ENCODE peak calls at places on chromosomes 4 and X, in nine cellular contexts. W is neural progenitor cell, N is GM13976, D is astrocyte of the cerebellum, P is HFF-Myc, H is right atrium auricular region, X is esophagus squamous epithelium, K is progenitor cell of endocrine pancreas, I is chondrocyte. J is an unnamed sample.
A peak's percentile ranks its signal among the peaks of the same experiment; 100 is the strongest.

GRCh38 chrX:103309860-103310591 is 764 bp downstream of the BEX2 start:
- DNase-seq in W (peak; percentile 28), N (no peak), D (no peak), P (no peak), H (no peak), X (no peak), K (no peak), I (no peak), J (peak; percentile 67)

GRCh38 chrX:30488092-30488491 is 89.5 kb downstream of the TASL start:
- DNase-seq in W (peak; percentile 2), N (peak; percentile 27), D (no peak), P (no peak), H (no peak), X (no peak), K (no peak), I (no peak), J (no peak)

GRCh38 chrX:37854148-37854547 is 6.8 kb upstream of the DYNLT3 start:
- DNase-seq in W (no peak), N (no peak), D (no peak), P (no peak), H (no peak), X (no peak), K (no peak), I (no peak), J (no peak)

GRCh38 chrX:71191253-71191652 is 31.8 kb upstream of the GJB1 start:
- DNase-seq in W (no peak), N (no peak), D (no peak), P (no peak), H (no peak), X (no peak), K (no peak), I (no peak), J (no peak)

GRCh38 chr4:165439344-165439743 is 60.5 kb downstream of the CPE start:
- DNase-seq in W (no peak), N (no peak), D (no peak), P (no peak), H (no peak), X (no peak), K (no peak), I (no peak), J (no peak)

GRCh38 chr4:165612936-165613335 is 234.1 kb downstream of the CPE start:
- DNase-seq in W (no peak), N (no peak), D (no peak), P (no peak), H (no peak), X (no peak), K (no peak), I (no peak), J (peak; percentile 73)

GRCh38 chr4:149518471-149518870 is 297.2 kb downstream of the IQCM start:
- DNase-seq in W (no peak), N (no peak), D (no peak), P (no peak), H (no peak), X (no peak), K (no peak), I (no peak), J (no peak)

GRCh38 chr4:154622598-154622997 is 10.1 kb upstream of the FGG start:
- DNase-seq in W (peak; percentile 75), N (peak; percentile 50), D (peak; percentile 37), P (no peak), H (no peak), X (no peak), K (peak; percentile 22), I (no peak), J (no peak)

GRCh38 chrX:131977619-131978018 is 45.5 kb upstream of the STK26 start:
- DNase-seq in W (no peak), N (no peak), D (no peak), P (no peak), H (no peak), X (no peak), K (no peak), I (no peak), J (no peak)

GRCh38 chr4:176566769-176567168 is 226.0 kb downstream of the VEGFC start:
- DNase-seq in W (no peak), N (no peak), D (no peak), P (no peak), H (no peak), X (no peak), K (no peak), I (no peak), J (no peak)

DNA sequence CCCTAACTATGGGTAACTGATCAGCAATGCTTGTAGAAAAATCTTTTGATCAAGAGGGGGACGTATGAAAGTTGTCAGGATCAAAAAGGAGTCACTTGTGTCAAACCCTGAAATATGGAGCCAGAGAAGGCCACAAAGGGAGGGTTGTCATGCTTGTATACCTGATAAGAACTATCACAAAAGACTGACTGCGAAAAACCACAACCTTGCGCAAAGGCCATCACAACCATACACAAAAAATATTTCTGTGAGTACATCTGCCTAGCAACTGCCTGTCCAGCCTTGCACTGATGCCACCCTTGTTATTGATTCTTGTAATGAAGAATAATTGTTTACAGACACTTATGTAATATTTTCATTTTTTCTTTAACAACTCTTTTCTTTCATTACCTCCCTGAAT is 22.8 kb upstream of the EIF4E start:
- DNase-seq in W (no peak), N (no peak), D (no peak), P (no peak), H (no peak), X (no peak), K (no peak), I (no peak), J (no peak)
- TF ChIP-seq CTCF in W (no peak), N (no peak), D (no peak), P (no peak), H (no peak), X (no peak), K (no peak), I (no peak), J (no peak)

GRCh38 chr4:139557506-139558110 is 1.6 kb upstream of the SETD7 start:
- DNase-seq in W (peak; percentile 34), N (no peak), D (no peak), P (no peak), H (no peak), X (no peak), K (no peak), I (no peak), J (peak; percentile 78)

GRCh38 chr4:139558235-139559094 is 2.4 kb upstream of the SETD7 start:
- DNase-seq in W (no peak), N (no peak), D (no peak), P (no peak), H (no peak), X (no peak), K (no peak), I (no peak), J (no peak)

GRCh38 chr4:139555705-139556070 is 331 bp downstream of the SETD7 start:
- DNase-seq in W (no peak), N (no peak), D (no peak), P (no peak), H (peak; percentile 65), X (no peak), K (peak; percentile 41), I (no peak), J (no peak)

GRCh38 chr4:139556071-139556734 is at the start of gene SETD7:
- DNase-seq in W (peak; percentile 85), N (peak; percentile 73), D (peak; percentile 43), P (no peak), H (peak; percentile 85), X (peak; percentile 45), K (no peak), I (peak; percentile 93), J (peak; percentile 93)

GRCh38 chr4:139556735-139557505 is 901 bp upstream of the SETD7 start:
- DNase-seq in W (peak; percentile 66), N (peak; percentile 59), D (no peak), P (no peak), H (peak; percentile 80), X (peak; percentile 11), K (peak; percentile 23), I (peak; percentile 92), J (peak; percentile 86)
- TF ChIP-seq CTCF in W (peak; percentile 9), N (no peak), D (no peak), P (no peak), H (no peak), X (no peak), K (no peak), I (peak; percentile 46), J (peak; percentile 43)

DNA sequence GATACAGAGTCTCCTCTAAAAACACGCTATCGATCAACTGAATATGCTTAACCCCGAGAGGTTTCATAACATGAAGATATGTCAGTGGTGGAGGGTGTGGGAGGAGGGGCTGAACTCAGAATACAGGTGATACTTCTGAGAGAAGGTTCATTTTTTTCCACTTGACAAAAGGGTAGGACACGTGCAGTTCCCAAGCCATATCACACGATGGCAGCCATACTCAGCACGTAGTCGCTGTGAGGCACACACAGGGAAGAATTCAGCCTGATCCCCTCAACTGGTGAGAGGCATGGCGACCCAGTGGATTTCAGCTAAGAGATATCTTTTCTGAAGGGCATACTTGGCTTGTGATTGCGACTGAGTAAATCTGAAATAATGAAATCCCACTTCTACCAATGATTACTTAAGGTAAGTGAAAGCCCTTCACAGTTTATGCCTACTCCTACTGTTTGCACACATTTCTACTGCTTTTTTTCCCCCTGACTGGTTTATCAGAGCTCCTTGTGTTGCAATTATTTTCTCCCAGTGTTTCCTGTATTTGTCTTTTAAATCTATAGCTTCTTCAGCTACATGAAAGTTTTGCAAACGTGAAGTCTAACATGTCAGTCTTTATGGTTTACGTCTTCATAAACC is 133.1 kb downstream of the CORIN start:
- DNase-seq in W (peak; percentile 80), N (peak; percentile 22), D (no peak), P (no peak), H (no peak), X (no peak), K (no peak), I (no peak), J (peak; percentile 87)
- TF ChIP-seq CTCF in W (peak; percentile 61), N (peak; percentile 20), D (peak; percentile 56), P (peak; percentile 44), H (peak; percentile 16), X (no peak), K (peak; percentile 60), I (peak; percentile 76), J (peak; percentile 76)

GRCh38 chr4:142036795-142037583 is 400.6 kb downstream of the IL15 start:
- DNase-seq in W (no peak), N (no peak), D (no peak), P (no peak), H (no peak), X (no peak), K (no peak), I (no peak), J (no peak)

GRCh38 chr4:142043509-142043908 is 407.1 kb downstream of the IL15 start:
- DNase-seq in W (no peak), N (no peak), D (no peak), P (peak; percentile 2), H (no peak), X (no peak), K (no peak), I (no peak), J (no peak)

GRCh38 chr4:142044271-142044670 is 407.9 kb downstream of the IL15 start:
- DNase-seq in W (no peak), N (no peak), D (no peak), P (peak; percentile 19), H (no peak), X (no peak), K (no peak), I (no peak), J (no peak)

GRCh38 chr4:142041788-142042187 is 405.4 kb downstream of the IL15 start:
- DNase-seq in W (no peak), N (no peak), D (no peak), P (no peak), H (no peak), X (no peak), K (no peak), I (no peak), J (no peak)

DNA sequence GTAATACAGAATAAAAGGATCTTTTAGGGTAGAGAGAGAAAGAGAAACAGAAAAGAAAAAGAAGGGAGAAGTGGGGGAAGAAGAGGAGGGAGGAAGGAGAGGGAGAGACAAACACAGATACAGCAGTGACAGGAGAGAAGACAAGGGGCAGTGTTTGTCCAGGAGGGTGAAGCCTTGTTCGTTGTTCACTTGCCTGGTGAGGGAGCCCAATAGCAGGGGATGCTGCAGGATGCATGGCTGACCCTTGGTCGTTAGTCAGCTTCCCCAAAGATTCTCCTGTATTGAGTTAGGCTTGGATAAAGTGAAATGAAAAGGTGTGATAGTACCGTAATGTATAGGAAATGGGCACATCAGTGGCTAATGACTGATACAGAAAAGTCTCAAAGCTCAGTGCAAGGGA is 403.7 kb downstream of the IL15 start:
- DNase-seq in W (peak; percentile 18), N (no peak), D (no peak), P (no peak), H (no peak), X (no peak), K (no peak), I (no peak), J (peak; percentile 58)
- TF ChIP-seq CTCF in W (peak; percentile 15), N (no peak), D (no peak), P (no peak), H (no peak), X (no peak), K (no peak), I (no peak), J (peak; percentile 42)

J was measured in endodermal cell.